ENCODE peak calls at places on chromosomes 4 and X, in seven cellular contexts. L is ovary; C is NCI-H1105; G is fibroblast of lung; X is amniotic stem cell; S is Right ventricle myocardium inferior; B is activated T-helper 1 cell treated with anti-CD3 and anti-CD28 coated beads, Interleukin-12 subunit alpha, Interleukin-12 subunit beta, Interleukin-2, Interleukin-4 antibody, amounts not matched to agents 30 ng/mL and 10 ng/mL and 1 ng/mL, durations not matched to agents 14 hours and 24 hours and 36 hours. A is an unnamed sample.

GRCh38 chrX:83845397-83845796 is 15.5 kb upstream of the CYLC1 start:
- DNase-seq in L (no peak), C (peak), G (peak), X (peak), S (no peak), B (no peak), A (peak)

GRCh38 chrX:150730719-150731118 is 37.5 kb downstream of the MTMR1 start:
- DNase-seq in L (no peak), C (no peak), G (peak), X (peak), S (no peak), B (no peak), A (peak)

GRCh38 chr4:182555997-182556418 is 312.8 kb downstream of the TENM3 start:
- DNase-seq in L (no peak), C (peak), G (peak), X (peak), S (no peak), B (no peak), A (peak)

GRCh38 chrX:153539171-153539978 is 21.9 kb downstream of the ATP2B3 start:
- DNase-seq in L (peak), C (no peak), G (peak), X (no peak), S (peak), B (peak), A (peak)

GRCh38 chrX:17459008-17459407 is 84.0 kb downstream of the NHS start:
- DNase-seq in L (no peak), C (peak), G (peak), X (no peak), S (no peak), B (no peak), A (peak)

GRCh38 chrX:103817502-103817901 is 14.6 kb downstream of the RAB9B start:
- DNase-seq in L (no peak), C (peak), G (peak), X (peak), S (no peak), B (no peak), A (peak)

GRCh38 chr4:124686279-124686678 is 26.3 kb downstream of the ANKRD50 start:
- DNase-seq in L (no peak), C (no peak), G (no peak), X (no peak), S (no peak), B (no peak), A (no peak)

GRCh38 chr4:2400841-2401609 is 17.4 kb downstream of the ZFYVE28 start:
- DNase-seq in L (no peak), C (no peak), G (no peak), X (no peak), S (no peak), B (no peak), A (no peak)

GRCh38 chr4:102809190-102809589 is 18.2 kb downstream of the UBE2D3 start:
- DNase-seq in L (no peak), C (no peak), G (no peak), X (no peak), S (no peak), B (no peak), A (no peak)

GRCh38 chr4:138868562-138868961 is 147.0 kb upstream of the NOCT start:
- DNase-seq in L (peak), C (no peak), G (peak), X (no peak), S (no peak), B (no peak), A (peak)

GRCh38 chr4:123291329-123291728 is 105.3 kb upstream of the SPRY1 start:
- DNase-seq in L (no peak), C (no peak), G (peak), X (no peak), S (no peak), B (no peak), A (no peak)

GRCh38 chr4:173273956-173274355 is 60.2 kb downstream of the HMGB2 start:
- DNase-seq in L (no peak), C (no peak), G (peak), X (no peak), S (no peak), B (no peak), A (no peak)

A was measured in fibroblast of villous mesenchyme.